ENCODE peak calls at places on chromosomes 11 and 22, in eight cellular contexts. V is sigmoid colon, K is GM12878, O is A549, Z is stomach, N is tibial nerve, L is SK-N-SH, M is ovary. E is an unnamed sample.

GRCh38 chr11:123302751-123303195 is 107.7 kb upstream of the CLMP start:
- DNase-seq in M (no peak), N (no peak), K (peak), Z (no peak), V (no peak), L (no peak), O (peak), E (no peak)

GRCh38 chr11:61532136-61533038 is 23.8 kb downstream of the LRRC10B start:
- DNase-seq in N (no peak), O (peak), L (peak), M (no peak), V (no peak), Z (peak), K (no peak), E (no peak)

GRCh38 chr22:23202812-23203451 is 22.6 kb downstream of the BCR start:
- DNase-seq in N (no peak), L (no peak), M (no peak), K (no peak), V (no peak), O (no peak), Z (no peak), E (no peak)

GRCh38 chr11:1067812-1068496 is 6.7 kb upstream of the MUC2 start:
- DNase-seq in M (no peak), Z (no peak), K (no peak), L (no peak), O (no peak), N (no peak), V (no peak), E (no peak)

GRCh38 chr11:48002565-48002964 is 22.2 kb downstream of the PTPRJ start:
- DNase-seq in L (no peak), Z (no peak), O (no peak), N (no peak), K (no peak), M (no peak), V (no peak), E (no peak)

GRCh38 chr11:47523491-47524199 is 29.3 kb downstream of the CELF1 start:
- DNase-seq in Z (no peak), V (no peak), O (peak), N (peak), L (no peak), M (peak), K (no peak), E (no peak)

GRCh38 chr11:19957301-19957985 is 202.8 kb downstream of the DBX1 start:
- DNase-seq in K (no peak), L (no peak), V (no peak), M (no peak), N (no peak), O (no peak), Z (no peak), E (no peak)

GRCh38 chr11:88704505-88704904 is 361.3 kb downstream of the GRM5 start:
- DNase-seq in L (no peak), K (no peak), M (no peak), O (no peak), V (no peak), Z (no peak), N (no peak), E (no peak)

GRCh38 chr11:2844116-2844515 is 41.5 kb downstream of the CDKN1C start:
- DNase-seq in K (no peak), V (no peak), M (no peak), O (no peak), L (no peak), N (no peak), Z (no peak), E (no peak)

GRCh38 chr22:27163162-27164137 is 506.1 kb downstream of the MIAT start:
- DNase-seq in O (no peak), K (no peak), V (no peak), L (no peak), N (no peak), M (no peak), Z (no peak), E (no peak)

GRCh38 chr11:65501005-65501529 is 2.2 kb downstream of the MALAT1 start:
- DNase-seq in L (no peak), V (no peak), Z (no peak), M (no peak), N (no peak), K (no peak), O (no peak), E (no peak)

GRCh38 chr11:1557168-1557884 is 14.7 kb downstream of the DUSP8 start:
- DNase-seq in N (no peak), Z (no peak), K (no peak), L (no peak), V (no peak), O (no peak), M (no peak), E (no peak)

GRCh38 chr11:122215244-122215992 is 99.4 kb upstream of the BLID start:
- DNase-seq in O (peak), M (peak), N (peak), L (peak), Z (peak), K (no peak), V (peak), E (peak)

GRCh38 chr11:117979481-117980211 is 6.5 kb upstream of the IL10RA start:
- DNase-seq in V (no peak), N (no peak), K (peak), L (no peak), Z (no peak), O (no peak), M (no peak), E (peak)

GRCh38 chr11:134821422-134821821 is 409.4 kb upstream of the B3GAT1 start:
- DNase-seq in L (no peak), M (no peak), O (no peak), K (no peak), V (no peak), Z (no peak), N (no peak), E (no peak)
- TF ChIP-seq EP300 in L (no peak), M (no peak), O (no peak), K (no peak), V (no peak), Z (no peak), N (no peak), E (no peak)

GRCh38 chr11:34243620-34244493 is 114.0 kb downstream of the ABTB2 start:
- DNase-seq in L (no peak), K (peak), O (peak), Z (peak), M (no peak), V (no peak), N (no peak), E (no peak)
- TF ChIP-seq EP300 in L (no peak), K (peak), O (peak), Z (no peak), M (no peak), V (no peak), N (no peak), E (no peak)

DNA sequence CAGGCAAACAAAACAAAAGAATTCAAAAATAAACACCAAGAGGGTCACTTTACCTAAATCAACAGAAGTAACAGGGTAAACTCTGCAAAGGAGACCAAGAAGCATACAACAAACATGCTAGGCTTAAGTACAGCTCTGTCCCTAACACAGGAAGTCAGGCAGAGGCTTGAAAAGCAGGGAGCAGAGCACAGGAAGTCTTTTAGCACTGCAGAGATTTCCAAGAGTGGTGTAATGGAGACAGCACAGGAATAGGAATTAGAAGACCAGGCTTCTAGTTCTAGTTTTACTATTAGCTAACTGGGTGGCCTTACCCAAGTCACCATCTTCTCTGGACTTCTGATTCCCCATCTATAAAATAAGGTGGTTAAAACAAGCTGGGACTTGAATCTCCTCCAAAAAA is 1.9 kb downstream of the RBFOX2 start:
- DNase-seq in K (no peak), L (no peak), O (no peak), M (no peak), N (no peak), V (no peak), Z (no peak), E (no peak)
- TF ChIP-seq EP300 in K (no peak), L (no peak), O (no peak), M (no peak), N (no peak), V (no peak), Z (no peak), E (no peak)

GRCh38 chr22:25548866-25549464 is 15.5 kb upstream of the GRK3 start:
- DNase-seq in L (no peak), N (no peak), V (no peak), O (no peak), K (no peak), M (no peak), Z (no peak), E (no peak)
- TF ChIP-seq EP300 in L (no peak), N (no peak), V (no peak), O (no peak), K (no peak), M (no peak), Z (no peak), E (no peak)

GRCh38 chr11:76336597-76336996 is 44.3 kb downstream of the THAP12 start:
- DNase-seq in N (no peak), V (no peak), K (no peak), O (no peak), Z (no peak), M (no peak), L (no peak), E (no peak)

GRCh38 chr11:76337469-76337868 is 43.5 kb downstream of the THAP12 start:
- DNase-seq in L (no peak), O (no peak), K (no peak), M (no peak), Z (no peak), V (no peak), N (no peak), E (no peak)

GRCh38 chr11:76337918-76338317 is 43.0 kb downstream of the THAP12 start:
- DNase-seq in M (no peak), V (no peak), K (no peak), L (no peak), O (no peak), Z (no peak), N (no peak), E (no peak)

GRCh38 chr11:76335827-76336226 is 45.1 kb downstream of the THAP12 start:
- DNase-seq in O (no peak), V (no peak), N (no peak), M (no peak), Z (no peak), K (no peak), L (no peak), E (no peak)

GRCh38 chr11:76334826-76335389 is 46.0 kb downstream of the THAP12 start:
- DNase-seq in V (no peak), Z (no peak), M (no peak), O (no peak), L (no peak), N (no peak), K (no peak), E (no peak)
- TF ChIP-seq EP300 in V (no peak), Z (no peak), M (no peak), O (no peak), L (no peak), N (no peak), K (no peak), E (no peak)